ENCODE peak calls at places on chromosome 17, in five cellular contexts. One of them, this sample, is unnamed.

GRCh38 chr17:1709971-1710806 is at the start of gene TLCD2:
- DNase-seq in GM23338: peak
- DNase-seq in esophagus muscularis mucosa: no peak
- DNase-seq in transverse colon: peak
- DNase-seq in HL-60: no peak
- DNase-seq in this sample: peak

GRCh38 chr17:67725232-67726206 is 7.8 kb downstream of the NOL11 start:
- DNase-seq in GM23338: no peak
- DNase-seq in transverse colon: no peak
- DNase-seq in esophagus muscularis mucosa: no peak
- DNase-seq in HL-60: no peak
- DNase-seq in this sample: no peak

GRCh38 chr17:81462506-81463125 is 50.0 kb downstream of the ACTG1 start:
- DNase-seq in HL-60: no peak
- DNase-seq in esophagus muscularis mucosa: no peak
- DNase-seq in transverse colon: no peak
- DNase-seq in GM23338: no peak
- DNase-seq in this sample: no peak

GRCh38 chr17:73091770-73092517 is 544 bp downstream of the SLC39A11 start:
- DNase-seq in esophagus muscularis mucosa: no peak
- DNase-seq in HL-60: peak
- DNase-seq in transverse colon: peak
- DNase-seq in GM23338: peak
- DNase-seq in this sample: no peak

GRCh38 chr17:29124135-29124930 is 55.9 kb downstream of the MYO18A start:
- DNase-seq in esophagus muscularis mucosa: no peak
- DNase-seq in transverse colon: no peak
- DNase-seq in GM23338: peak
- DNase-seq in HL-60: no peak
- DNase-seq in this sample: peak

GRCh38 chr17:37301288-37301687 is 74.5 kb upstream of the C17orf78 start:
- DNase-seq in HL-60: no peak
- DNase-seq in esophagus muscularis mucosa: no peak
- DNase-seq in transverse colon: no peak
- DNase-seq in GM23338: no peak
- DNase-seq in this sample: no peak

GRCh38 chr17:73797594-73798110 is 153.4 kb upstream of the SDK2 start:
- DNase-seq in GM23338: no peak
- DNase-seq in esophagus muscularis mucosa: no peak
- DNase-seq in transverse colon: no peak
- DNase-seq in HL-60: no peak
- DNase-seq in this sample: no peak

GRCh38 chr17:15086776-15087175 is 178.3 kb downstream of the PMP22 start:
- DNase-seq in transverse colon: no peak
- DNase-seq in esophagus muscularis mucosa: no peak
- DNase-seq in GM23338: peak
- DNase-seq in HL-60: no peak
- DNase-seq in this sample: no peak

GRCh38 chr17:36885161-36885735 is 52.0 kb upstream of the LHX1 start:
- DNase-seq in HL-60: no peak
- DNase-seq in esophagus muscularis mucosa: no peak
- DNase-seq in GM23338: no peak
- DNase-seq in transverse colon: no peak
- DNase-seq in this sample: no peak

GRCh38 chr17:59558039-59558438 is 7.4 kb upstream of the DHX40 start:
- DNase-seq in GM23338: no peak
- DNase-seq in transverse colon: no peak
- DNase-seq in HL-60: no peak
- DNase-seq in esophagus muscularis mucosa: no peak
- DNase-seq in this sample: no peak

GRCh38 chr17:59558953-59559352 is 6.5 kb upstream of the DHX40 start:
- DNase-seq in HL-60: no peak
- DNase-seq in transverse colon: no peak
- DNase-seq in GM23338: peak
- DNase-seq in esophagus muscularis mucosa: no peak
- DNase-seq in this sample: no peak

GRCh38 chr17:59565171-59565958 is at the start of gene DHX40:
- DNase-seq in transverse colon: peak
- DNase-seq in GM23338: peak
- DNase-seq in esophagus muscularis mucosa: peak
- DNase-seq in HL-60: peak
- DNase-seq in this sample: peak

GRCh38 chr17:59565959-59566324 is 532 bp downstream of the DHX40 start:
- DNase-seq in GM23338: peak
- DNase-seq in esophagus muscularis mucosa: no peak
- DNase-seq in transverse colon: peak
- DNase-seq in HL-60: peak
- DNase-seq in this sample: peak

DNA sequence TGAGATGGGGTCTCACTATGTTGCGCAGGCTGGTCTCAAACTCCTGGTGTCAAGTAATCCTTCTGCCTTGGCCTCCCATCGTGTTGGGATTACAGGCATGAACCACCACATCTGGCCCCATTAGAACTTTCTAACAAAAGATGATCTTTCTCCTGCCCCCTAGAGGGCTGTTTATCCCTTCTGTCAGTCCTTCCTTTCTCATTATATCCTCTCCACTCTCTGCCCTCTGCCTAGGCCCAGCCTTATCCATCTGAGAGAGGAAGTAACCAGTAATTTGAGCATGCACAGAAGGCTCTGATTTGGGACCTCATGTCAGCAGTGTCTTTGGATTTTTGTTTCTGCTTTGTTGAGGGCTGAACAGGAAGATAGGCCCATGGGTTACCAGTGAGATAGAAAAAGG is 4.4 kb upstream of the DHX40 start:
- DNase-seq in transverse colon: no peak
- DNase-seq in HL-60: no peak
- DNase-seq in esophagus muscularis mucosa: no peak
- DNase-seq in GM23338: peak
- DNase-seq in this sample: no peak
- TF ChIP-seq CTCF in transverse colon: no peak
- TF ChIP-seq CTCF in HL-60: peak
- TF ChIP-seq CTCF in esophagus muscularis mucosa: no peak
- TF ChIP-seq CTCF in GM23338: peak
- TF ChIP-seq CTCF in this sample: no peak

DNA sequence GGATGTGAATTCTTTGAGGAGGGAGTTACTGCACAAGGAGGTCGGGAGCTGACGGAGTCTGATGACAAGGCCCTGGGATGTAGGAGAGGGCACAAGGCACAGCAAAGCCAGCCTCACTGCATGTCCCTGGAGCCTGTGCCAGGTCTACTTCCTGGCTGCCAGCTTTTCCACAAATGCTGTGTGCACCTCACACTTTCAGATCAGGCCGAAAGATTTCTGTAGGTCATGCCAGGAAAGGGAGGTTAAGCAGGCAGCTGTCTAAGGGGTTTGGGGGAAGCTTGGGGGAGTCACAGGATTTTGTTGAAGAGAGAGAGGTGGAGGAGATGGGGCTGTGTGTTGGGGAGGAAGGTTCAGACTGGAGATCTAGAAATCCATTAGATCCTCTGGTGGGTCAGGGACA is 792.5 kb downstream of the KCNJ18 start:
- DNase-seq in GM23338: no peak
- DNase-seq in esophagus muscularis mucosa: no peak
- DNase-seq in transverse colon: no peak
- DNase-seq in HL-60: no peak
- DNase-seq in this sample: no peak
- TF ChIP-seq POLR2AphosphoS5 in GM23338: no peak
- TF ChIP-seq POLR2AphosphoS5 in esophagus muscularis mucosa: no peak
- TF ChIP-seq POLR2AphosphoS5 in transverse colon: no peak
- TF ChIP-seq POLR2AphosphoS5 in HL-60: no peak
- TF ChIP-seq POLR2AphosphoS5 in this sample: no peak

GRCh38 chr17:39704821-39705551 is 5.1 kb downstream of the ERBB2 start:
- DNase-seq in HL-60: no peak
- DNase-seq in esophagus muscularis mucosa: no peak
- DNase-seq in GM23338: peak
- DNase-seq in transverse colon: no peak
- DNase-seq in this sample: no peak
- TF ChIP-seq CTCF in HL-60: no peak
- TF ChIP-seq CTCF in esophagus muscularis mucosa: peak
- TF ChIP-seq CTCF in GM23338: no peak
- TF ChIP-seq CTCF in transverse colon: peak
- TF ChIP-seq CTCF in this sample: peak

GRCh38 chr17:76378548-76379274 is 5.7 kb upstream of the SPHK1 start:
- DNase-seq in esophagus muscularis mucosa: no peak
- DNase-seq in transverse colon: no peak
- DNase-seq in GM23338: no peak
- DNase-seq in HL-60: no peak
- DNase-seq in this sample: no peak
- TF ChIP-seq POLR2AphosphoS5 in esophagus muscularis mucosa: no peak
- TF ChIP-seq POLR2AphosphoS5 in transverse colon: no peak
- TF ChIP-seq POLR2AphosphoS5 in GM23338: no peak
- TF ChIP-seq POLR2AphosphoS5 in HL-60: no peak
- TF ChIP-seq POLR2AphosphoS5 in this sample: no peak

DNA sequence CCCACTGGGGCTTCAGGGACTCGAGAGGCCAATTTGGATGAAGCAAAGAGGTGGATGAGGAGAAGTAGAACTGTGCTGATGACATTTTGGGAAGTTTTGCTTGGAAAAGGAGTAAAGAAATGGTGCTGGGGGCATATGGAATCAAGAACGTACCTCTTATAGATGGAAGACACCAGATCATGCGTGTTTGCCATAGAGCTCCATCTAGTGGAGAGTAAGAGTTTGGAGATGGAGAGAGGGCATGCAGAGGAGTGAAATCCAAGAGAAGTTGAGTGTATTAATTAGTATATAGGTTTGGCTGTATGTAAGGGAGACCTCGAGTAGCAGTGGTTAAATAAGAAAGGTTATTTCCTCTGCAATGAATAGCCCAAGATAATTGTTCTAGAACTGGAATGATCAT is 56.0 kb downstream of the SHISA6 start:
- DNase-seq in transverse colon: no peak
- DNase-seq in esophagus muscularis mucosa: peak
- DNase-seq in HL-60: no peak
- DNase-seq in GM23338: no peak
- DNase-seq in this sample: no peak
- TF ChIP-seq CTCF in transverse colon: no peak
- TF ChIP-seq CTCF in esophagus muscularis mucosa: no peak
- TF ChIP-seq CTCF in HL-60: no peak
- TF ChIP-seq CTCF in GM23338: no peak
- TF ChIP-seq CTCF in this sample: no peak

GRCh38 chr17:30334421-30334820 is 564 bp upstream of the TMIGD1 start:
- DNase-seq in esophagus muscularis mucosa: peak
- DNase-seq in HL-60: no peak
- DNase-seq in GM23338: no peak
- DNase-seq in transverse colon: no peak
- DNase-seq in this sample: no peak

GRCh38 chr17:30337393-30337999 is 3.6 kb upstream of the TMIGD1 start:
- DNase-seq in HL-60: no peak
- DNase-seq in GM23338: no peak
- DNase-seq in esophagus muscularis mucosa: peak
- DNase-seq in transverse colon: no peak
- DNase-seq in this sample: no peak

GRCh38 chr17:30336369-30337171 is 2.7 kb upstream of the TMIGD1 start:
- DNase-seq in esophagus muscularis mucosa: peak
- DNase-seq in transverse colon: peak
- DNase-seq in GM23338: peak
- DNase-seq in HL-60: peak
- DNase-seq in this sample: no peak

GRCh38 chr17:30332057-30332542 is 1.8 kb downstream of the TMIGD1 start:
- DNase-seq in GM23338: no peak
- DNase-seq in transverse colon: peak
- DNase-seq in esophagus muscularis mucosa: no peak
- DNase-seq in HL-60: no peak
- DNase-seq in this sample: no peak

GRCh38 chr17:30333503-30334240 is at the start of gene TMIGD1:
- DNase-seq in GM23338: no peak
- DNase-seq in HL-60: no peak
- DNase-seq in transverse colon: no peak
- DNase-seq in esophagus muscularis mucosa: no peak
- DNase-seq in this sample: no peak
- TF ChIP-seq POLR2AphosphoS5 in GM23338: no peak
- TF ChIP-seq POLR2AphosphoS5 in HL-60: no peak
- TF ChIP-seq POLR2AphosphoS5 in transverse colon: peak
- TF ChIP-seq POLR2AphosphoS5 in esophagus muscularis mucosa: no peak
- TF ChIP-seq POLR2AphosphoS5 in this sample: no peak

GRCh38 chr17:79455636-79456035 is 155.2 kb downstream of the RBFOX3 start:
- DNase-seq in transverse colon: no peak
- DNase-seq in esophagus muscularis mucosa: no peak
- DNase-seq in HL-60: no peak
- DNase-seq in GM23338: no peak
- DNase-seq in this sample: peak

GRCh38 chr17:79454826-79455225 is 156.0 kb downstream of the RBFOX3 start:
- DNase-seq in transverse colon: no peak
- DNase-seq in esophagus muscularis mucosa: no peak
- DNase-seq in HL-60: no peak
- DNase-seq in GM23338: no peak
- DNase-seq in this sample: no peak

GRCh38 chr17:79453481-79453880 is 157.4 kb downstream of the RBFOX3 start:
- DNase-seq in esophagus muscularis mucosa: no peak
- DNase-seq in GM23338: no peak
- DNase-seq in transverse colon: no peak
- DNase-seq in HL-60: no peak
- DNase-seq in this sample: peak

GRCh38 chr17:79451167-79451566 is 159.7 kb downstream of the RBFOX3 start:
- DNase-seq in GM23338: no peak
- DNase-seq in esophagus muscularis mucosa: no peak
- DNase-seq in transverse colon: no peak
- DNase-seq in HL-60: no peak
- DNase-seq in this sample: no peak

GRCh38 chr17:79452706-79453105 is 158.1 kb downstream of the RBFOX3 start:
- DNase-seq in HL-60: no peak
- DNase-seq in GM23338: no peak
- DNase-seq in transverse colon: no peak
- DNase-seq in esophagus muscularis mucosa: no peak
- DNase-seq in this sample: no peak
- TF ChIP-seq CTCF in HL-60: no peak
- TF ChIP-seq CTCF in GM23338: no peak
- TF ChIP-seq CTCF in transverse colon: no peak
- TF ChIP-seq CTCF in esophagus muscularis mucosa: no peak
- TF ChIP-seq CTCF in this sample: no peak

This sample was measured in upper lobe of left lung.